ENCODE peak calls at places on chromosome 3, in five cellular contexts. O is dorsolateral prefrontal cortex, I is endodermal cell, Y is lower lobe of right lung, T is mammary epithelial cell. J is an unnamed sample.

GRCh38 chr3:123997543-123997942 is 5.6 kb upstream of the ROPN1 start:
- DNase-seq in I (no peak), O (no peak), T (no peak), Y (no peak), J (peak; percentile 44)

GRCh38 chr3:35524851-35525250 is 114.5 kb upstream of the ARPP21 start:
- DNase-seq in I (no peak), T (no peak), O (no peak), Y (no peak), J (no peak)

GRCh38 chr3:33006571-33007286 is 55.3 kb downstream of the CCR4 start:
- DNase-seq in T (no peak), Y (no peak), O (no peak), I (no peak), J (no peak)

GRCh38 chr3:173552526-173552925 is 155.0 kb downstream of the NLGN1 start:
- DNase-seq in I (peak; percentile 58), T (no peak), O (no peak), Y (no peak), J (peak; percentile 4)

GRCh38 chr3:58260261-58260731 is 22.7 kb downstream of the ABHD6 start:
- DNase-seq in I (peak; percentile 26), Y (no peak), T (peak; percentile 35), O (no peak), J (peak; percentile 94)

GRCh38 chr3:58607816-58608215 is 30.6 kb upstream of the FAM107A start:
- DNase-seq in T (peak; percentile 70), I (no peak), O (no peak), Y (no peak), J (no peak)

GRCh38 chr3:79028916-79029315 is 738.9 kb downstream of the ROBO1 start:
- DNase-seq in O (no peak), Y (no peak), T (no peak), I (no peak), J (no peak)

GRCh38 chr3:2268779-2269178 is 170.1 kb downstream of the CNTN4 start:
- DNase-seq in O (no peak), I (no peak), Y (no peak), T (no peak), J (no peak)

GRCh38 chr3:56792201-56792600 is 9.5 kb downstream of the ARHGEF3 start:
- DNase-seq in O (no peak), Y (no peak), I (peak; percentile 6), T (no peak), J (no peak)

GRCh38 chr3:50503504-50503903 is at the start of gene CACNA2D2:
- DNase-seq in O (peak; percentile 67), T (peak; percentile 14), Y (peak; percentile 77), I (peak; percentile 87), J (no peak)

GRCh38 chr3:136545664-136546266 is 206.4 kb downstream of the STAG1 start:
- DNase-seq in T (no peak), O (no peak), I (no peak), Y (no peak), J (peak; percentile 61)

GRCh38 chr3:58111513-58112184 is 99.1 kb downstream of the DNASE1L3 start:
- DNase-seq in I (no peak), Y (peak; percentile 78), O (no peak), T (peak; percentile 69), J (no peak)

GRCh38 chr3:58051196-58051595 is 43.0 kb downstream of the FLNB start:
- DNase-seq in O (no peak), I (no peak), Y (peak; percentile 79), T (peak; percentile 88), J (peak; percentile 94)

GRCh38 chr3:182527745-182528144 is 265.6 kb upstream of the ATP11B start:
- DNase-seq in T (no peak), I (no peak), O (no peak), Y (no peak), J (no peak)

GRCh38 chr3:144622845-144623244 is 651.2 kb downstream of the DIPK2A start:
- DNase-seq in I (no peak), O (no peak), Y (no peak), T (no peak), J (no peak)

GRCh38 chr3:53152316-53152715 is 8.7 kb upstream of the PRKCD start:
- DNase-seq in O (no peak), T (no peak), Y (peak; percentile 41), I (no peak), J (no peak)

GRCh38 chr3:22245122-22245521 is 494.1 kb upstream of the ZNF385D start:
- DNase-seq in O (no peak), T (peak; percentile 84), Y (no peak), I (no peak), J (peak; percentile 93)

GRCh38 chr3:108501538-108501937 is 8.9 kb downstream of the MYH15 start:
- DNase-seq in I (no peak), Y (no peak), T (peak; percentile 19), O (no peak), J (no peak)

GRCh38 chr3:71309342-71309741 is 274.2 kb downstream of the FOXP1 start:
- DNase-seq in O (no peak), Y (no peak), T (peak; percentile 40), I (no peak), J (no peak)

GRCh38 chr3:122353215-122353614 is 28.2 kb downstream of the CSTA start:
- DNase-seq in O (no peak), Y (no peak), T (peak; percentile 75), I (no peak), J (no peak)

GRCh38 chr3:53941945-53942344 is 50.3 kb upstream of the SELENOK start:
- DNase-seq in I (no peak), T (no peak), O (no peak), Y (no peak), J (no peak)

GRCh38 chr3:42872718-42873117 is 3.0 kb downstream of the CYP8B1 start:
- DNase-seq in I (peak; percentile 20), Y (no peak), O (no peak), T (no peak), J (no peak)

GRCh38 chr3:45134758-45135521 is 11.2 kb downstream of the CDCP1 start:
- DNase-seq in Y (no peak), O (no peak), T (no peak), I (no peak), J (peak; percentile 35)

GRCh38 chr3:69304396-69304795 is 81.5 kb downstream of the FRMD4B start:
- DNase-seq in T (no peak), O (no peak), Y (no peak), I (no peak), J (no peak)

DNA sequence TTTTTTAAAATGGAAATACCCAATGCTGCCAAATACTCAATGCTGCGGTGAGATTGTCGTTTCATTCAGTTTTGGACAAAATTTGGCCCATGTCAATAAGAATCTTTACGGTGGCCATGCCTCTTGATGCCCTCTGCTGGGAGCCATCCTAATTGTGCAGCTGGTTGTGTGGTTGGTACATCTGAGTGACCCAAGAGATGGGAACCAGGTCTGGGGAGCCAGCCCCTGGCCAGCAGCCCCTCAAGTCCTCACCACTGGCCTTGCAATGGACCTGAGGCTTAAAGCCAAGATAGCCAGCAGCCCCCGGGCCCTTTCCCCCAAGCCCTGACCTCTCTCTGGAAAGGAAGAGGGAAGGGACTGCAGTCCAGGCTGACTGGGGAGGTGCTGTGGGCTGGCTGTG is 36.4 kb upstream of the ESYT3 start:
- DNase-seq in T (no peak), O (no peak), Y (no peak), I (peak; percentile 38), J (no peak)
- TF ChIP-seq CTCF in T (peak; percentile 65), O (peak; percentile 55), Y (no peak), I (peak; percentile 32), J (no peak)

DNA sequence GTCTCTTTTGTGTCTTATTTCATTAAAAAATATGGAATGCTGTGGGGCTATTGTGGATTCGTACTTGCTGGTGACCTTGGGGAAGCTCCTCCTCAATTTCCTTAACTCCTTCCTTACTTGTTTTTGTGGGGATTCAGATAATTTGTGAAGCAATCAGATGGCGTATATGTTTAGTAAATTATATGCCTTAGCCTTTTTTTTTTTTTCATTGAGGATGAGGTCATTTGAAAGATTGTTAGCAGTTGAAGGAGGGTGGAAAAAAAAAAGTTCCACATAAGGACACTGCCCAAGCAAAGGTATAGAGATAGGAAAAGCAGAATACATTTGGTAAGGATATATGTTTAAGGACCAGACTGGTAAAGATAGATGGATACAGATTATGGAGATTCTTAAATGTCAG is 3.3 kb downstream of the RNF13 start:
- DNase-seq in I (no peak), T (no peak), Y (no peak), O (no peak), J (no peak)
- H3K27ac ChIP-seq in I (no peak overlapping the region), T (peak overlapping the region; percentile 96), Y (peak overlapping the region; percentile 32), O (peak overlapping the region; percentile 72), J (no peak overlapping the region)

DNA sequence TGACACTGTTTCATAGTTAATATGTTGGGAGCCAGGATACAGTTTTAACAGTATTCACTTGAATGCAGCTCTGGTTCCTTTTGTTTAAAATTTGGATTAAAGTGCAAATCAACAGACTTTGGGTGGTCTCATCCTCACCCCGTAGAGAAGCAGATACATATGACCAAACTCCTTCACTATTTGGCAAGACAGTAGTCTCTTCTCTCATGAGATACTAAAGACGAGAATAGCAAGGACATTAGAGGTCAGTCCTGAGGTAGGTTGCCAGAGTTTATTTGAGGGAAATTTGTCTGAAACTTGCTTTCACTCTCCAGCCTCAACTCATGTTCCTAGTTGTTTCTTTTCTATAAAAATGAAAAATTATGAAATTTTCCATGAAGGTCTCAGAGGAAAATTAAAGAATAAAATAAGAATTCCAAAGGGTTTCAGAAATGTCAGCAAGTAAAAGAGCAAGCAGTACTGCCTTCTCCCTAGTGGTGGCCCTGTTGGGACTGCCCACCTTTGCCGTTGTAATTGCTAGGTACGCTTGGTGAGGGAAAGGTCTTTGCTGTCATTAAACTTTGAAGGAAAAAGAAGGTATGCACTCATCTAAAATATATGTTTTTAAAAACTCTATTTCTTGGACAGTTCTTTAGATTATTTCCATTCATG is 111.2 kb downstream of the CMSS1 start:
- DNase-seq in T (no peak), I (peak; percentile 64), O (no peak), Y (no peak), J (no peak)
- TF ChIP-seq CTCF in T (no peak), I (peak; percentile 68), O (no peak), Y (no peak), J (no peak)

DNA sequence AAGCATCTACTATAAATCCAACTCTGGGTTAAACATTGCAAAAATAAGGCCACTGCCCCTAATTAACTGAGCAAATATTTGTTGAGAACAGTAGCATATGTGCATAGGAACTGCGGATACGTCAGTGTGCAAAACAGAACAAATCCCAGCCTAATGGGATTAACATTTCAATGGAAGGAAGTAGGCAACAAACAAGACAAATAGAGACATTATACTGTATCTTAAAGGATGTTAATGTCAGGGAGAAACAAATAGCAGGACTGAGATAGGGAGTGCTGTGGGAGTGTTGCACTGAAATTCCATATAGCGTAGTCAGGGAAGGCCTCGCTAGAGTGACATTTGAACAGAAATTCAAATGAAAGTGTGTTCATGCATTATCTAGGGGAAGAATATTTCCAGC is 89.6 kb upstream of the KCNAB1 start:
- DNase-seq in Y (no peak), O (no peak), T (no peak), I (no peak), J (no peak)
- H3K27ac ChIP-seq in Y (no peak overlapping the region), O (no peak overlapping the region), T (no peak overlapping the region), I (no peak overlapping the region), J (no peak overlapping the region)

GRCh38 chr3:128572644-128573105 is 77.9 kb downstream of the RPN1 start:
- DNase-seq in I (peak; percentile 84), O (no peak), Y (no peak), T (no peak), J (no peak)
- TF ChIP-seq CTCF in I (peak; percentile 81), O (no peak), Y (peak; percentile 24), T (no peak), J (peak; percentile 22)

J was measured in fibroblast of lung.